ENCODE peak calls at places on chromosomes 3 and 15, in five cellular contexts. G is Peyer's patch, J is psoas muscle, V is WERI-Rb-1, S is mammary epithelial cell. P is an unnamed sample.
A peak's percentile ranks its signal among the peaks of the same experiment; 100 is the strongest.

GRCh38 chr3:11655188-11655928 is 11.6 kb upstream of the VGLL4 start:
- DNase-seq in G (no peak), J (no peak), V (peak; percentile 55), S (no peak), P (no peak)

GRCh38 chr3:128285042-128285924 is 132.0 kb downstream of the EEFSEC start:
- DNase-seq in G (no peak), J (no peak), V (no peak), S (no peak), P (no peak)

GRCh38 chr3:52742418-52743041 is 28.2 kb downstream of the NEK4 start:
- DNase-seq in G (no peak), J (no peak), V (no peak), S (peak; percentile 14), P (no peak)

GRCh38 chr3:27467545-27467944 is 16.6 kb downstream of the SLC4A7 start:
- DNase-seq in G (no peak), J (no peak), V (no peak), S (peak; percentile 14), P (no peak)

GRCh38 chr3:106124818-106125217 is 256.0 kb upstream of the CBLB start:
- DNase-seq in G (no peak), J (no peak), V (no peak), S (no peak), P (no peak)

GRCh38 chr3:149463921-149464320 is 10.6 kb upstream of the TM4SF4 start:
- DNase-seq in G (no peak), J (no peak), V (no peak), S (no peak), P (no peak)

GRCh38 chr3:49723301-49723630 is 485 bp downstream of the GMPPB start:
- DNase-seq in G (peak; percentile 90), J (peak; percentile 68), V (peak; percentile 60), S (peak; percentile 42), P (peak; percentile 26)

GRCh38 chr3:134630506-134630905 is 20.3 kb downstream of the KY start:
- DNase-seq in G (peak; percentile 19), J (no peak), V (peak; percentile 53), S (no peak), P (no peak)

GRCh38 chr3:21138085-21138484 is 612.9 kb downstream of the ZNF385D start:
- DNase-seq in G (no peak), J (no peak), V (no peak), S (no peak), P (no peak)

GRCh38 chr3:190436356-190436755 is 13.3 kb downstream of the TMEM207 start:
- DNase-seq in G (no peak), J (no peak), V (no peak), S (no peak), P (no peak)

GRCh38 chr15:92619380-92620101 is 36.0 kb downstream of the FAM174B start:
- DNase-seq in G (no peak), J (no peak), V (no peak), S (no peak), P (no peak)

GRCh38 chr3:154886437-154886836 is 193.7 kb upstream of the MME start:
- DNase-seq in G (no peak), J (no peak), V (no peak), S (peak; percentile 94), P (peak; percentile 82)

GRCh38 chr3:73759290-73759689 is 134.5 kb upstream of the PDZRN3 start:
- DNase-seq in G (no peak), J (no peak), V (no peak), S (no peak), P (no peak)

GRCh38 chr3:39383190-39383912 is at the start of gene SLC25A38:
- DNase-seq in G (peak; percentile 92), J (peak; percentile 75), V (peak; percentile 87), S (peak; percentile 83), P (no peak)

GRCh38 chr3:195847061-195847950 is 35.6 kb upstream of the MUC4 start:
- DNase-seq in G (no peak), J (no peak), V (no peak), S (no peak), P (no peak)

GRCh38 chr15:62559049-62559733 is 394.1 kb upstream of the C2CD4B start:
- DNase-seq in G (no peak), J (peak; percentile 46), V (no peak), S (no peak), P (no peak)

GRCh38 chr3:185175370-185175987 is 22.6 kb upstream of the C3orf70 start:
- DNase-seq in G (peak; percentile 87), J (peak; percentile 21), V (peak; percentile 60), S (no peak), P (no peak)

GRCh38 chr3:122907471-122907870 is 112.6 kb downstream of the SLC49A4 start:
- DNase-seq in G (no peak), J (no peak), V (no peak), S (no peak), P (no peak)

GRCh38 chr15:61835476-61836106 is 224.7 kb downstream of the VPS13C start:
- DNase-seq in G (peak; percentile 82), J (peak; percentile 68), V (peak; percentile 78), S (peak; percentile 33), P (no peak)

GRCh38 chr15:25947336-25948080 is 84.4 kb upstream of the ATP10A start:
- DNase-seq in G (no peak), J (no peak), V (peak; percentile 77), S (no peak), P (no peak)

GRCh38 chr15:80176443-80176842 is 23.6 kb downstream of the FAH start:
- DNase-seq in G (no peak), J (no peak), V (no peak), S (no peak), P (no peak)

GRCh38 chr3:23863060-23863459 is 53.7 kb downstream of the NKIRAS1 start:
- DNase-seq in G (no peak), J (no peak), V (no peak), S (peak; percentile 11), P (no peak)

GRCh38 chr3:4772171-4772804 is 206.9 kb upstream of the BHLHE40 start:
- DNase-seq in G (peak; percentile 86), J (peak; percentile 77), V (no peak), S (no peak), P (peak; percentile 22)

GRCh38 chr15:71332605-71333004 is 217.3 kb downstream of the THSD4 start:
- DNase-seq in G (no peak), J (no peak), V (no peak), S (no peak), P (no peak)

GRCh38 chr3:25556504-25556903 is 108.2 kb downstream of the TOP2B start:
- DNase-seq in G (no peak), J (no peak), V (no peak), S (no peak), P (no peak)

GRCh38 chr15:77525907-77526581 is 105.4 kb downstream of the HMG20A start:
- DNase-seq in G (no peak), J (no peak), V (no peak), S (no peak), P (no peak)

GRCh38 chr3:30914696-30915095 is 20.2 kb upstream of the GADL1 start:
- DNase-seq in G (no peak), J (no peak), V (no peak), S (no peak), P (no peak)

GRCh38 chr3:66403268-66403990 is 97.4 kb downstream of the LRIG1 start:
- DNase-seq in G (peak; percentile 38), J (no peak), V (no peak), S (no peak), P (no peak)
- H3K27ac ChIP-seq in G (no peak overlapping the region), J (peak overlapping the region; percentile 56), V (no peak overlapping the region), S (no peak overlapping the region), P (no peak overlapping the region)

GRCh38 chr3:41329881-41330280 is 130.6 kb downstream of the CTNNB1 start:
- DNase-seq in G (no peak), J (no peak), V (no peak), S (no peak), P (no peak)

GRCh38 chr3:41327718-41328117 is 128.4 kb downstream of the CTNNB1 start:
- DNase-seq in G (no peak), J (no peak), V (no peak), S (peak; percentile 52), P (peak; percentile 39)

GRCh38 chr3:41331023-41331422 is 131.7 kb downstream of the CTNNB1 start:
- DNase-seq in G (no peak), J (no peak), V (no peak), S (no peak), P (no peak)

GRCh38 chr3:41328916-41329315 is 129.6 kb downstream of the CTNNB1 start:
- DNase-seq in G (no peak), J (no peak), V (no peak), S (no peak), P (no peak)

GRCh38 chr3:41330465-41330864 is 131.2 kb downstream of the CTNNB1 start:
- DNase-seq in G (no peak), J (no peak), V (no peak), S (no peak), P (no peak)
- H3K27ac ChIP-seq in G (no peak overlapping the region), J (no peak overlapping the region), V (no peak overlapping the region), S (no peak overlapping the region), P (no peak overlapping the region)

DNA sequence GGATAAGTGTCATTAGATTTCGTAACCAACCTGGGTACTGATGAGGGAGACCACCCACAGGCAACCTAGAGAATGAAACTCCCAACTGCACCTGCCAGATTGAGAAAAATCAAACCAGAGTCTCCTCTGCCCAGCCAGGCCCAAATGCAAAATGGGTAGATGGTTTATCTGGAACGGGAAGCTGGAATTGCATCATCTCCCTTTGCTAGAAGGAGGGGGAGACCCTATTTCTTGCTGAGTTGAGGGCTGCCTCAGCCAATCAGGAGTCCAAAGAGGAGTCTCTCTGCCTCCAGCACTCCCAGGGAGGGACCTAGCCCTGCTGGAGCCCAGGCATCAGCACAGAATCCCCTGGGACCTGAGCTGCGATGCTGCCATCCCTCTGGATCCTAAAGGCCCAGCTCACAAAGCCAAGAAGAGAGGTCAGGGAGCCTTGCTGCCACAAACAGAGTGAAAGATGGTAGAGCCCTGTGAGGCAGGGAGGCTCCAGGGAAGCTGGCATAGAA is 8.1 kb downstream of the RMDN3 start:
- DNase-seq in G (no peak), J (no peak), V (no peak), S (no peak), P (no peak)
- H3K27ac ChIP-seq in G (peak overlapping the region; percentile 81), J (no peak overlapping the region), V (no peak overlapping the region), S (no peak overlapping the region), P (no peak overlapping the region)

GRCh38 chr3:14273886-14274517 is 95.4 kb downstream of the LSM3 start:
- DNase-seq in G (no peak), J (no peak), V (no peak), S (peak; percentile 49), P (peak; percentile 36)
- H3K27ac ChIP-seq in G (no peak overlapping the region), J (no peak overlapping the region), V (peak overlapping the region; percentile 81), S (no peak overlapping the region), P (no peak overlapping the region)

GRCh38 chr15:88653200-88654064 is 14.6 kb downstream of the ISG20 start:
- DNase-seq in G (no peak), J (no peak), V (no peak), S (peak; percentile 46), P (no peak)
- H3K27ac ChIP-seq in G (no peak overlapping the region), J (no peak overlapping the region), V (no peak overlapping the region), S (no peak overlapping the region), P (peak overlapping the region; percentile 26)

DNA sequence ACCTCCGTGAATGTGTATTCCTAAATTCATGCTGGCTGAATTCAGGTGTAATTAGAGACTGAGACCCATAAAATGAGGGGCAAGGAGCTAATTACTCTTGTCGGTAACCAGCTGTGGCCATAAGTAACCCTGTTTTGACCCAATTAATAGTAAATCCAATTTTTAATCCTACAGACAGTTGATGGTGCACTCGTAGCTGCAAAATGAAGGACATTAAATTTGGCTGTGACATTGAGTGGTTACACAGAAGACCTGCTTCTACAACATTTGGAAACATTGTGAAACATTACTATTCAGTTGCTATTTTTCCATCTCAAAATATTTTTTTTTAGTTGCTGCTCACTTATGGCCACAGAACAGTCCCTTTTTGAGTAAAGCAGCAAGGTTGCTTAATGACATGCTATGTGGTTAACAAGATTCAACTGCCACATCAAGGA is 33.0 kb downstream of the MBNL1 start:
- DNase-seq in G (no peak), J (no peak), V (no peak), S (no peak), P (no peak)
- H3K27ac ChIP-seq in G (peak overlapping the region; percentile 20), J (peak overlapping the region; percentile 94), V (no peak overlapping the region), S (peak overlapping the region; percentile 4), P (no peak overlapping the region)

P was measured in epithelial cell of prostate.